ENCODE peak calls at places on chromosomes 11 and 22, in four cellular contexts. L, V, Z and D are unnamed samples.

GRCh38 chr22:23485490-23485889 is 94.6 kb downstream of the IGLL1 start:
- DNase-seq in L (no peak), V (no peak), Z (no peak), D (no peak)

GRCh38 chr11:65898656-65899355 is 1.4 kb downstream of the FOSL1 start:
- DNase-seq in L (no peak), V (no peak), Z (no peak), D (no peak)

GRCh38 chr11:12958984-12959383 is 50.1 kb upstream of the RASSF10 start:
- DNase-seq in L (no peak), V (no peak), Z (no peak), D (no peak)

GRCh38 chr11:10108901-10109665 is 184.9 kb downstream of the SBF2 start:
- DNase-seq in L (no peak), V (no peak), Z (peak), D (no peak)

GRCh38 chr11:57313788-57314135 is 11.0 kb downstream of the TNKS1BP1 start:
- DNase-seq in L (no peak), V (no peak), Z (no peak), D (no peak)

GRCh38 chr11:57340228-57340627 is 2.1 kb downstream of the P2RX3 start:
- DNase-seq in L (no peak), V (peak), Z (no peak), D (no peak)

GRCh38 chr22:19488884-19489843 is 9.4 kb downstream of the CDC45 start:
- DNase-seq in L (no peak), V (no peak), Z (no peak), D (no peak)

GRCh38 chr11:87224486-87224885 is 186.8 kb downstream of the TMEM135 start:
- DNase-seq in L (no peak), V (no peak), Z (no peak), D (no peak)

GRCh38 chr11:110778351-110778750 is 66.1 kb upstream of the ARHGAP20 start:
- DNase-seq in L (no peak), V (no peak), Z (no peak), D (no peak)

GRCh38 chr11:40759341-40759740 is 700.1 kb downstream of the LRRC4C start:
- DNase-seq in L (no peak), V (no peak), Z (no peak), D (no peak)

GRCh38 chr11:123093686-123094085 is 31.8 kb upstream of the HSPA8 start:
- DNase-seq in L (no peak), V (no peak), Z (no peak), D (no peak)

GRCh38 chr22:35835998-35836691 is 118.5 kb downstream of the APOL5 start:
- DNase-seq in L (peak), V (peak), Z (peak), D (peak)

GRCh38 chr11:110935018-110935640 is 222.9 kb upstream of the ARHGAP20 start:
- DNase-seq in L (no peak), V (no peak), Z (no peak), D (no peak)

GRCh38 chr11:16169541-16169940 is 186.8 kb downstream of the SOX6 start:
- DNase-seq in L (no peak), V (no peak), Z (no peak), D (no peak)

GRCh38 chr11:79834015-79834414 is 393.2 kb upstream of the TENM4 start:
- DNase-seq in L (no peak), V (no peak), Z (no peak), D (no peak)

GRCh38 chr22:40685406-40685805 is 6.1 kb downstream of the MCHR1 start:
- DNase-seq in L (no peak), V (no peak), Z (no peak), D (no peak)

GRCh38 chr11:63015521-63016215 is at the start of gene SLC22A8:
- DNase-seq in L (no peak), V (peak), Z (no peak), D (no peak)

GRCh38 chr11:31340903-31341572 is 28.5 kb downstream of the DCDC1 start:
- DNase-seq in L (peak), V (peak), Z (no peak), D (no peak)
- TF ChIP-seq CTCF in L (peak), V (peak), Z (peak), D (peak)

DNA sequence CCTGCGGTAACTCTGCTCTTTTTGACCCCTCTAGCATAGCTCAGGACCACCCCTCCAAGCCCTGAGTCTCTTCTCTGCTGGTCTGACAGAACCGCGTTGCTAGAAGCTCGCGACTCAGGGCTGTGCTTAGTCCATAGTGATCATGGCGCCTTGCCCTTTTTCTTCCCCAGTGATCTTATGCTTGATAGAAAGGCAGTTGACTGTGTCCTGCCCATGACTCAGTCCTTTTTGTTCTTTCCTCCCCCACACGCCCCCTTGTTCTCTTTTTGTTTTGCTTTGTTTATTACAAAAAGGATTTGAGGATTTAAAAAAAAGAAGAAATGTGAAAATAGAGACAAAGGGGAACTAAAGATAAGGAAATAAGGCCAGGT is 17.5 kb downstream of the IL17RA start:
- DNase-seq in L (no peak), V (no peak), Z (no peak), D (no peak)
- TF ChIP-seq CTCF in L (no peak), V (no peak), Z (no peak), D (no peak)

GRCh38 chr11:14539867-14540475 is 19.8 kb upstream of the PSMA1 start:
- DNase-seq in L (no peak), V (no peak), Z (no peak), D (no peak)
- TF ChIP-seq CTCF in L (no peak), V (no peak), Z (no peak), D (no peak)

GRCh38 chr22:34057726-34058125 is 137.4 kb upstream of the LARGE1 start:
- DNase-seq in L (no peak), V (no peak), Z (no peak), D (no peak)

GRCh38 chr22:34055525-34056200 is 135.4 kb upstream of the LARGE1 start:
- DNase-seq in L (no peak), V (peak), Z (no peak), D (no peak)
- TF ChIP-seq CTCF in L (no peak), V (peak), Z (no peak), D (no peak)

GRCh38 chr11:34999453-34999852 is 83.0 kb downstream of the PDHX start:
- DNase-seq in L (no peak), V (no peak), Z (no peak), D (no peak)
- TF ChIP-seq CTCF in L (no peak), V (no peak), Z (no peak), D (no peak)

DNA sequence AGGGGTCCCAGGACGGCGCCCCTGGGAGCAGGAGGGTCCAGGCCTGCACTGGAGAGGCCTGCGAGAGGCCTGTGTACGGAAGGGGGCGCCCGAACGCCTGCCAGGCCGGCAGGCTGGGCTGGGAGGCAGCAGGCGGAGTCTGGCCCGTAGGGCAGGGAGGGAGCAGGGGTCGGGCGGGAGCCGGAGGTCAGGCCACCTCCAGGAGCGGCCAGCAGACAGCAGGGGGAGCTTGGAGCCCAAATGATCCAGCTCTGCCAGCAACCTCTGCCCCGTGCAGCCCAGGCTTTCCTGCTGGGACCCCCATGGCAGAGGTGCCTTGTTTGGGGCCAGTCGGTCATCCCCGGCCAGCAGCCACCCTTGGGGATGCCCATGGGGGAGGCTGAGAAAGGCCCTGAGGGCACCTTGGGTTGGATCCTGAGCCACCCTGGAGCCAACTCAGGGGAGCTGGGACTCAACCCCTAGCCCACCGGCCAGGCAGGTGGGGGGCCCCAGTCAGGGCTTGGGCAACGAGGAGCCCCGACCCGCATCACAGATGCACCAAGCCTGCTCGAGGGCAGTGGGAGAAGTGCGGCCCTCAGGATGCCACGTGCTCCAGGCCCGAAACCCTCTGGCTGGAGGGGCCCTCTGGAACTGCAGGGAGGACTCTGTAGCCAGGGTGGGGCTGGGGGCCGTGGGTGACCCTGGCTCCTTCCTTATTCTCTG is 9.6 kb upstream of the SYT8 start:
- DNase-seq in L (peak), V (peak), Z (no peak), D (no peak)
- TF ChIP-seq CTCF in L (peak), V (peak), Z (no peak), D (peak)

DNA sequence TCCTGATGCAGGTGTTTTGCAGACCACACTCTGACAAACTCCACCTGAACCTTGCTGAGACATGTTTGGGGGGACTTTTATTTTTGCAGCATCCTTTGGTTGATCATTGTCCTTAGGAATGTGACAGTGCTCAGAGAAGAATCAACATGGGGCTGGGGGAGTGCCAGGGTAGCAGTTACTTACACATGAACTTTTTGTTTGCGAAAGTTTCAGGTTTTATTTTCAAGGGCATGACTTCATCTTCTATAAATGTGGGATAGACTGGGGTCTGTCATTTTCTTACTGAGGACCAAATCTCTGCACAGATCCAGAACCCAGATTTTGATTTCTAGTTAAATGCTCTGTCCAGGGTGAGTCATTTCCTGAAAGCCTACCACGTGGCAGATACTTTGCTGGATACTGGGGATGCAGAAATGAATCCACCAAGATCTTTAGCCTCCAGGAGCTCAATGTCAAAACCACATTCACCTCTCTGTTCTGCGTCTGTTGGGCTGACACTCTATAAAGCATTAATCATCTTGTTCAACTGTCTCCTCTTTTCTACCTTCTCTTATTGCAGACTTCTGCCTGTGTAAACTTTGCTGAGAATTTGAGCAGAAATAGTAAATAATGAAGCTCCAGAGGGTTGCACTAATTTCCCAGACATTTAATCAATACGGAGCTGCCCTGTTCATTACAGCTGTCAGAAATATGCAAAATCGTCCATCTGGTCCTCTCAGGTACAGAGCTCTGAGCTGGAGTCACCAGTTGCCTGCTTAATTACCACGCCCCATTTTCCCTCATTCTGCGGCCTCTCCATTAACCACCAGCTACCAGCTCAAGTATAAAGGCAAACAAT is 387.9 kb downstream of the MIAT start:
- DNase-seq in L (peak), V (no peak), Z (no peak), D (peak)
- TF ChIP-seq CTCF in L (no peak), V (no peak), Z (no peak), D (no peak)

GRCh38 chr11:11155962-11156815 is 196.9 kb downstream of the CSNK2A3 start:
- DNase-seq in L (peak), V (peak), Z (no peak), D (no peak)

GRCh38 chr11:11152877-11153276 is 200.2 kb downstream of the CSNK2A3 start:
- DNase-seq in L (no peak), V (no peak), Z (no peak), D (no peak)

DNA sequence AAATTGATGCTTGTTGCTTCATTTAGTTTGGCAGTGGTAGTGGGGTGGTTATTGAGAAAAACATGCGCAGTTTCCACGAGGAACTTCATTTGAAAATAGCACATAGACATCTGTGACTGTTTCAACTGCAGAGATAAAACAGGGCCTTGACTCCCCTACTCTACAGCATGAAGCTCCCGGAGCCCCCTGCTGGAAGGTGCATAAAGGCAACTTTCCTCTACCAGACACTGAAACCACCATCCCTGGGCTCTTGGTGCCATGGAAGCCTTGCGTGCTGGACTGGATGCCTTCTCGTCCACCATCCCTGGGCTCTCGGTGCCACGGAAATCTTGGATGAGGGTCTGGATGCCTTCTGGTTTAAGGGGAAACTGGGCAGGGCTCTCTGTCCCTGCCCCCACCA is 195.8 kb downstream of the CSNK2A3 start:
- DNase-seq in L (peak), V (peak), Z (no peak), D (no peak)
- TF ChIP-seq CTCF in L (no peak), V (peak), Z (peak), D (peak)